ENCODE peak calls at places on chromosomes 5 and 9, in five cellular contexts. M is IMR-90, P is K562, T is A549, K is H1. O is an unnamed sample.

GRCh38 chr5:172932313-172933017 is 26.8 kb upstream of the RPL26L1 start:
- DNase-seq in M (peak; percentile 78), K (no peak), T (peak; percentile 86), P (peak; percentile 82), O (peak; percentile 96)

GRCh38 chr5:170843870-170844269 is 17.9 kb upstream of the RANBP17 start:
- DNase-seq in P (no peak), K (no peak), M (no peak), T (no peak), O (no peak)

GRCh38 chr9:105415344-105415980 is 32.4 kb upstream of the FSD1L start:
- DNase-seq in K (no peak), M (peak; percentile 55), P (peak; percentile 74), T (peak; percentile 53), O (no peak)

GRCh38 chr9:5478214-5478613 is 27.9 kb downstream of the CD274 start:
- DNase-seq in K (no peak), P (no peak), M (no peak), T (no peak), O (no peak)

GRCh38 chr5:100777680-100778281 is 125.3 kb downstream of the ST8SIA4 start:
- DNase-seq in P (no peak), T (peak; percentile 42), K (no peak), M (peak; percentile 89), O (no peak)

GRCh38 chr5:172274951-172275753 is 8.4 kb downstream of the UBTD2 start:
- DNase-seq in M (no peak), T (no peak), P (no peak), K (no peak), O (no peak)

GRCh38 chr9:107491081-107492053 is 1.8 kb upstream of the KLF4 start:
- DNase-seq in T (no peak), K (no peak), M (no peak), P (no peak), O (peak; percentile 76)

GRCh38 chr9:133452562-133452961 is 7.2 kb upstream of the CACFD1 start:
- DNase-seq in T (no peak), M (no peak), K (no peak), P (no peak), O (no peak)

GRCh38 chr9:21965401-21965951 is 28.7 kb downstream of the CDKN2A start:
- DNase-seq in P (no peak), M (peak; percentile 77), T (no peak), K (no peak), O (peak; percentile 87)

GRCh38 chr9:72141484-72141883 is 7.8 kb upstream of the GDA start:
- DNase-seq in M (no peak), K (no peak), T (no peak), P (no peak), O (no peak)

GRCh38 chr9:128903871-128904371 is 16.9 kb upstream of the PHYHD1 start:
- DNase-seq in T (no peak), M (peak; percentile 40), K (no peak), P (no peak), O (no peak)

GRCh38 chr5:124315746-124316415 is 430.6 kb downstream of the ZNF608 start:
- DNase-seq in M (peak; percentile 66), T (no peak), P (no peak), K (no peak), O (no peak)

GRCh38 chr5:88708682-88709398 is 174.1 kb downstream of the MEF2C start:
- DNase-seq in P (no peak), K (no peak), T (no peak), M (no peak), O (no peak)

GRCh38 chr5:173283318-173284288 is 44.6 kb downstream of the STC2 start:
- DNase-seq in T (peak; percentile 82), P (peak; percentile 79), K (peak; percentile 50), M (peak; percentile 49), O (peak; percentile 89)

GRCh38 chr5:97844797-97845196 is 661.8 kb upstream of the RIOK2 start:
- DNase-seq in T (no peak), M (no peak), P (no peak), K (peak; percentile 9), O (no peak)

GRCh38 chr5:171989276-171989675 is 17.2 kb downstream of the FBXW11 start:
- DNase-seq in P (no peak), K (no peak), T (no peak), M (peak; percentile 33), O (no peak)

GRCh38 chr5:103674321-103674720 is 111.7 kb upstream of the NUDT12 start:
- DNase-seq in M (no peak), P (no peak), K (no peak), T (no peak), O (no peak)

GRCh38 chr9:98944130-98945074 is 695 bp downstream of the COL15A1 start:
- DNase-seq in M (no peak), K (no peak), T (peak; percentile 24), P (no peak), O (no peak)

GRCh38 chr5:136246632-136247031 is 53.7 kb upstream of the SMIM32 start:
- DNase-seq in M (no peak), K (no peak), T (no peak), P (no peak), O (no peak)

GRCh38 chr5:776862-777711 is 7.4 kb downstream of the ZDHHC11B start:
- DNase-seq in M (no peak), P (peak; percentile 60), T (no peak), K (no peak), O (peak; percentile 51)

GRCh38 chr5:104080646-104081175 is 518.1 kb upstream of the NUDT12 start:
- DNase-seq in T (no peak), K (no peak), P (no peak), M (no peak), O (no peak)

GRCh38 chr5:164233796-164234195 is 728.4 kb downstream of the MAT2B start:
- DNase-seq in P (no peak), T (no peak), M (no peak), K (no peak), O (no peak)

GRCh38 chr5:54311178-54311811 is 922 bp upstream of the ARL15 start:
- DNase-seq in P (no peak), M (peak; percentile 26), T (peak; percentile 6), K (no peak), O (no peak)

GRCh38 chr9:107685399-107685798 is 195.8 kb upstream of the KLF4 start:
- DNase-seq in T (no peak), K (no peak), P (no peak), M (no peak), O (no peak)

GRCh38 chr5:8844206-8844605 is 701.7 kb downstream of the SEMA5A start:
- DNase-seq in K (no peak), T (no peak), M (no peak), P (no peak), O (no peak)

GRCh38 chr5:132883261-132883834 is 9.9 kb downstream of the LEAP2 start:
- DNase-seq in K (no peak), T (peak; percentile 80), M (peak; percentile 74), P (peak; percentile 45), O (no peak)

GRCh38 chr9:109199676-109200075 is 32.6 kb upstream of the FRRS1L start:
- DNase-seq in P (no peak), T (no peak), M (no peak), K (no peak), O (no peak)

GRCh38 chr5:151214614-151215545 is 9.0 kb downstream of the CCDC69 start:
- DNase-seq in T (no peak), M (no peak), K (no peak), P (no peak), O (peak; percentile 94)
- TF ChIP-seq POLR2A in T (no peak), M (no peak), K (no peak), P (no peak), O (no peak)

DNA sequence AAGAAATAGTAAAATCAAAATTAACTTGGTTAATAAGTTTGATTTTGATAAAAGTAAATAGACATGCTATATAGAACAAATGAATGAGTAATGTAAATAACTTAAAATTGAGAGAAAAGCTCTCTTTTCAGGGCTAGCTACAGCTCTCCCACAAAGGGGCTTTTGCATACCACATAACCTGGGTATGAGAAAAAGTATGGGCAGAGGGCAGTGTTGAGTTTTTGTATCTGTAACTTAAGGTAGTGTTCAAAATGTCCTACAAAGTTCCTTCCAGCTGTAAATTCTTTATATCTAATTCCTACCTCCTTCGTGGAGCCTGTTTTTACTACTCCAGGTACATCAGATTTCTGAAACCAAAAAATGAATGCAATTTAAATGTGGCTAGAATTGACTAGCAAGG is 18.9 kb upstream of the TTC33 start:
- DNase-seq in P (no peak), T (no peak), M (no peak), K (no peak), O (no peak)
- TF ChIP-seq CTCF in P (no peak), T (peak; percentile 34), M (peak; percentile 3), K (no peak), O (no peak)

GRCh38 chr5:151006704-151007334 is 13.6 kb upstream of the GPX3 start:
- DNase-seq in T (no peak), P (no peak), K (no peak), M (no peak), O (no peak)

GRCh38 chr5:151008906-151009305 is 11.5 kb upstream of the GPX3 start:
- DNase-seq in T (no peak), K (no peak), P (no peak), M (no peak), O (no peak)

GRCh38 chr5:151007430-151008123 is 12.8 kb upstream of the GPX3 start:
- DNase-seq in K (no peak), M (no peak), P (no peak), T (no peak), O (no peak)

GRCh38 chr5:151005975-151006576 is 14.3 kb upstream of the GPX3 start:
- DNase-seq in P (no peak), K (no peak), T (no peak), M (peak; percentile 57), O (no peak)

DNA sequence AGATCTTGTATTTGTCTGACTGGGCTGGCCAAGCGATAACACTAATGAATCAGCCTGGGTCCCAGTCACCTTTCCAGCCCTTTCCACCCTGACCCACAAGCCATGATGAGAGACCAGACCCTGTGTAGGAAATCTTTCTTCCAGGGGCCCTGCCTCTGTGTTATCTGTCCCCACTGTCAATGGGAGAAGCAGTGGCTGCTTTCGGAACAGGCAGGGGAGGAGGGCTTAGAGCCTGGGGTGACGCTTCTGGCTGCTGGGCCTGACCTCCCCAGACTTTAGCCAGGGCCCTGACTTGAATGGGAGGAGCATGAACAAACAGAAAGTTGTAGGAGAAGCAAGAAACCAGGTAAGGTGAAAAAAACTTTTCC is 12.3 kb upstream of the GPX3 start:
- DNase-seq in T (no peak), K (no peak), P (peak; percentile 20), M (no peak), O (no peak)
- H3K27ac ChIP-seq in T (no peak overlapping the region), K (no peak overlapping the region), P (peak overlapping the region; percentile 5), M (no peak overlapping the region), O (no peak overlapping the region)

DNA sequence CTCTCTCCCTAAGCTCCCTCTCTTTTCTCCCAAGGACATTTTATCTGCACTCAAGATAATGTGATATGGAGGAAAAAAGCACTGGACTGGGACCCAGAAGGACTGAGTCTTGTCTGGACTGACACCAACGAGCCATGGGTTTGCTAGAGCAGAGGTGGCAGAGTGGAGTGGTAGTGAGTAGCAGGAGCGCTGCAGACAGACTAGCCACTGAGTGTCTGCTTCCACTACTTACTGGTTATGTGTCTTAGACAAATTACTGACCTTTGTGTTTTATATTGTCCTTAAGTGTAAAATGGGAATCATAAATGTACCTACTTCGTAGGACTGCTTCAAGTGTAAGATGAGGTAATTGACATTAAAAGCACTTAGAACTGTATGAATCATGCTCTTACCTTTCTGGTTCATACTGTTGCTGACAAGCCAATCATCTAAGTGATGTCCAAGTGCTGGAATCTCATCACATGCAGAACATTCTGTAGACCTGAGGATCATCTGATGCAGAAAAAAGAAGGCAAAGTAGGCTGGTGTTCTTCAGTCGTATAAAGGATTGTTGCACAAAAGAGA is 12.5 kb upstream of the PRLR start:
- DNase-seq in P (no peak), K (no peak), T (no peak), M (no peak), O (no peak)
- TF ChIP-seq POLR2A in P (no peak), K (no peak), T (no peak), M (no peak), O (no peak)

O was measured in spleen.